ENCODE peak calls at places on chromosomes 12 and 14, in four cellular contexts. One of them, this sample, is unnamed.
A peak's percentile ranks its signal among the peaks of the same experiment; 100 is the strongest.

GRCh38 chr12:100229036-100229635 is 28.5 kb downstream of the ACTR6 start:
- DNase-seq in fibroblast of lung: peak; percentile 5
- DNase-seq in lower leg skin: no peak
- DNase-seq in Calu3: peak; percentile 24
- DNase-seq in this sample: no peak

GRCh38 chr14:70886421-70887206 is 20.6 kb upstream of the PCNX1 start:
- DNase-seq in fibroblast of lung: no peak
- DNase-seq in lower leg skin: no peak
- DNase-seq in Calu3: no peak
- DNase-seq in this sample: no peak

GRCh38 chr12:98861232-98861631 is 216.1 kb downstream of the APAF1 start:
- DNase-seq in fibroblast of lung: no peak
- DNase-seq in lower leg skin: no peak
- DNase-seq in Calu3: no peak
- DNase-seq in this sample: no peak

GRCh38 chr12:2963760-2964292 is 4.6 kb downstream of the TEAD4 start:
- DNase-seq in fibroblast of lung: peak; percentile 53
- DNase-seq in lower leg skin: no peak
- DNase-seq in Calu3: no peak
- DNase-seq in this sample: no peak

GRCh38 chr14:69532561-69533335 is 41.9 kb downstream of the CCDC177 start:
- DNase-seq in fibroblast of lung: no peak
- DNase-seq in lower leg skin: no peak
- DNase-seq in Calu3: peak; percentile 16
- DNase-seq in this sample: no peak

GRCh38 chr12:2198088-2198501 is 145.3 kb downstream of the CACNA1C start:
- DNase-seq in fibroblast of lung: peak; percentile 91
- DNase-seq in lower leg skin: no peak
- DNase-seq in Calu3: peak; percentile 34
- DNase-seq in this sample: no peak

GRCh38 chr12:10214131-10214876 is 1.6 kb downstream of the GABARAPL1 start:
- DNase-seq in fibroblast of lung: peak; percentile 86
- DNase-seq in lower leg skin: no peak
- DNase-seq in Calu3: peak; percentile 11
- DNase-seq in this sample: no peak

GRCh38 chr12:110102255-110102654 is 21.9 kb upstream of the IFT81 start:
- DNase-seq in fibroblast of lung: peak; percentile 70
- DNase-seq in lower leg skin: no peak
- DNase-seq in Calu3: peak; percentile 53
- DNase-seq in this sample: no peak

GRCh38 chr12:117527480-117527857 is 166.0 kb upstream of the NOS1 start:
- DNase-seq in fibroblast of lung: no peak
- DNase-seq in lower leg skin: no peak
- DNase-seq in Calu3: no peak
- DNase-seq in this sample: no peak

GRCh38 chr14:81559385-81559784 is 25.7 kb upstream of the SEL1L start:
- DNase-seq in fibroblast of lung: no peak
- DNase-seq in lower leg skin: no peak
- DNase-seq in Calu3: no peak
- DNase-seq in this sample: no peak

GRCh38 chr14:100802766-100803693 is 22.9 kb upstream of the MEG3 start:
- DNase-seq in fibroblast of lung: no peak
- DNase-seq in lower leg skin: no peak
- DNase-seq in Calu3: no peak
- DNase-seq in this sample: no peak

GRCh38 chr14:81366884-81367283 is 33.2 kb downstream of the STON2 start:
- DNase-seq in fibroblast of lung: no peak
- DNase-seq in lower leg skin: no peak
- DNase-seq in Calu3: no peak
- DNase-seq in this sample: no peak

GRCh38 chr14:45679852-45680251 is 426.9 kb upstream of the MIS18BP1 start:
- DNase-seq in fibroblast of lung: peak; percentile 92
- DNase-seq in lower leg skin: no peak
- DNase-seq in Calu3: no peak
- DNase-seq in this sample: no peak

DNA sequence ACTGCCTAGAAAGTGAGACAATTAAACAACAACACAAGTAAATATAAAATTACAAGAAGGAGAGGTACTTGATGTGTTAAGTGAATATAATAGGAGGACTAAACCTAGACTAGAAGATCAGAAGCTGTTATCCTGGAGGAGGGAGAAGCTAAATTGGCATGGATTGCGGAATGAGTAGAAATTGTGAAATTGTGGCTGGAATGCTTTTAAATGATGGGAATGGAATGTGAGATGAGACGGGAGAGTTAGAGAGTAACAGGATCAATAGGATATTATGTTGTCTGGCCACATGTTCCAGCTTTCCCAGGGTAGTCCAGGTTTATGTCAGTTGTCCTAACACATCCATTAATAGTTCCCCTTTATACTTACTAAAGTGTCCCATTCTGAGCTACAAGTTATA is 44.0 kb upstream of the CPNE8 start:
- DNase-seq in fibroblast of lung: peak; percentile 34
- DNase-seq in lower leg skin: no peak
- DNase-seq in Calu3: no peak
- DNase-seq in this sample: no peak
- TF ChIP-seq CTCF in fibroblast of lung: no peak
- TF ChIP-seq CTCF in lower leg skin: no peak
- TF ChIP-seq CTCF in Calu3: no peak
- TF ChIP-seq CTCF in this sample: no peak

GRCh38 chr14:23284654-23285529 is 1.0 kb downstream of the HOMEZ start:
- DNase-seq in fibroblast of lung: peak; percentile 6
- DNase-seq in lower leg skin: no peak
- DNase-seq in Calu3: no peak
- DNase-seq in this sample: no peak

GRCh38 chr14:23285530-23286019 is 357 bp downstream of the HOMEZ start:
- DNase-seq in fibroblast of lung: no peak
- DNase-seq in lower leg skin: no peak
- DNase-seq in Calu3: no peak
- DNase-seq in this sample: no peak

GRCh38 chr14:23286904-23287479 is 1.1 kb upstream of the HOMEZ start:
- DNase-seq in fibroblast of lung: no peak
- DNase-seq in lower leg skin: no peak
- DNase-seq in Calu3: no peak
- DNase-seq in this sample: no peak

GRCh38 chr14:23281247-23281646 is 4.7 kb downstream of the HOMEZ start:
- DNase-seq in fibroblast of lung: no peak
- DNase-seq in lower leg skin: no peak
- DNase-seq in Calu3: no peak
- DNase-seq in this sample: no peak

GRCh38 chr14:23286020-23286903 is at the start of gene HOMEZ:
- DNase-seq in fibroblast of lung: peak; percentile 98
- DNase-seq in lower leg skin: peak; percentile 100
- DNase-seq in Calu3: peak; percentile 98
- DNase-seq in this sample: peak; percentile 99
- TF ChIP-seq CTCF in fibroblast of lung: no peak
- TF ChIP-seq CTCF in lower leg skin: peak; percentile 70
- TF ChIP-seq CTCF in Calu3: no peak
- TF ChIP-seq CTCF in this sample: peak; percentile 55

GRCh38 chr14:36518586-36519430 is 1.2 kb downstream of the NKX2-1 start:
- DNase-seq in fibroblast of lung: no peak
- DNase-seq in lower leg skin: no peak
- DNase-seq in Calu3: no peak
- DNase-seq in this sample: no peak

GRCh38 chr14:36522347-36522971 is 2.4 kb upstream of the NKX2-1 start:
- DNase-seq in fibroblast of lung: no peak
- DNase-seq in lower leg skin: no peak
- DNase-seq in Calu3: no peak
- DNase-seq in this sample: no peak

GRCh38 chr14:36521598-36522345 is 1.7 kb upstream of the NKX2-1 start:
- DNase-seq in fibroblast of lung: no peak
- DNase-seq in lower leg skin: no peak
- DNase-seq in Calu3: no peak
- DNase-seq in this sample: no peak

GRCh38 chr14:36519431-36520321 is at the start of gene NKX2-1:
- DNase-seq in fibroblast of lung: peak; percentile 58
- DNase-seq in lower leg skin: no peak
- DNase-seq in Calu3: peak; percentile 33
- DNase-seq in this sample: no peak

DNA sequence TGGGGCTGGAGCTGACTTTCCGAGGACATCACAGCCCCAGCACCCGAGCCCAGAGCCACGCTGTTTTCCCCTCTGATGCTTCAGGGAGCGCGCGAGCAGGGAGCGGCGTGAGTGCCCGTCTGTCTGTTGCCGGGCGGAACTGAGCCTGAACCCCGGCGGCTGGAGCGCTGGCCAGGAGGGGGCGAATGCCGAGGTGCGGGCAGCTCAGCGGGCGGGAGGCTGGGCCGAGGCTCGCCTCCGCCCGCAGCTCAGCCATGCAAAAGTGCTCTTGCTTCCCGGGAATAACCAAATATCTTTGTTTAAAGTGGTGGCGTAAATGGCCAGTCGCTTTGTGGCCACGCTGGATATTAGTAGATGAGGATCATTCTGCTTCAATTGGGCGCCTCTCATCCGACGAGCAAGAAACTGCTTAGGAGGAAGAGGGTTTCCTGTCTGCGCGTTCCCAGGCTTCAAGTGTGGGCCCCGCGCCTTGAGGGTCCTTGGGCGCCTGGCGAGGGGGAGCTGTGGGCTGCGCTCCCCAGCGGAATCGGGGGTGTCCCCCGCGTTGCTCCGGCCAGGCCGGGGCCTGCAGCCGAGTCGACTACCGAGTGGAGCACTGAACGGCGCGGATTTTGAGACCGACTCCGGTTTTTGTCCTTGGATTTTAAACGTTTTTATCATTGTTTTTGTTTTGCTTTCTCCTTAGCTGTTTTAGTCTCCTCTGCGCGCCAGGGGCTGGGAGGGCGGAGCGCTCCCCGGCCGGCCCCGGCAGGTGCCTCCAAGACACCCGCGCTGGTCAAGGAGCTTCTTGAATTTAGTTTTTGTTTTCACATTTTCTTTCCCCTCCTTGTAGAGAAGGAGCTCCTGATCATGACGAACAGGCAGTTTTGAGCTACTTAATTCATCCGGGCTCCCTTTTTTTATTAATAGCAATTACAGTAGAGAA is 831 bp upstream of the NKX2-1 start:
- DNase-seq in fibroblast of lung: no peak
- DNase-seq in lower leg skin: no peak
- DNase-seq in Calu3: peak; percentile 78
- DNase-seq in this sample: no peak
- TF ChIP-seq CTCF in fibroblast of lung: peak; percentile 14
- TF ChIP-seq CTCF in lower leg skin: no peak
- TF ChIP-seq CTCF in Calu3: peak; percentile 32
- TF ChIP-seq CTCF in this sample: peak; percentile 52

GRCh38 chr14:95817271-95817670 is 59.4 kb upstream of the TUNAR start:
- DNase-seq in fibroblast of lung: no peak
- DNase-seq in lower leg skin: peak; percentile 29
- DNase-seq in Calu3: no peak
- DNase-seq in this sample: no peak

GRCh38 chr14:95815226-95815690 is 61.4 kb upstream of the TUNAR start:
- DNase-seq in fibroblast of lung: no peak
- DNase-seq in lower leg skin: peak; percentile 64
- DNase-seq in Calu3: no peak
- DNase-seq in this sample: no peak

GRCh38 chr14:95818581-95818980 is 58.1 kb upstream of the TUNAR start:
- DNase-seq in fibroblast of lung: no peak
- DNase-seq in lower leg skin: peak; percentile 69
- DNase-seq in Calu3: no peak
- DNase-seq in this sample: no peak

GRCh38 chr14:95814363-95815225 is 62.0 kb upstream of the TUNAR start:
- DNase-seq in fibroblast of lung: no peak
- DNase-seq in lower leg skin: peak; percentile 40
- DNase-seq in Calu3: no peak
- DNase-seq in this sample: no peak

GRCh38 chr14:95816539-95816938 is 60.1 kb upstream of the TUNAR start:
- DNase-seq in fibroblast of lung: no peak
- DNase-seq in lower leg skin: peak; percentile 34
- DNase-seq in Calu3: no peak
- DNase-seq in this sample: no peak
- TF ChIP-seq CTCF in fibroblast of lung: no peak
- TF ChIP-seq CTCF in lower leg skin: no peak
- TF ChIP-seq CTCF in Calu3: no peak
- TF ChIP-seq CTCF in this sample: no peak

DNA sequence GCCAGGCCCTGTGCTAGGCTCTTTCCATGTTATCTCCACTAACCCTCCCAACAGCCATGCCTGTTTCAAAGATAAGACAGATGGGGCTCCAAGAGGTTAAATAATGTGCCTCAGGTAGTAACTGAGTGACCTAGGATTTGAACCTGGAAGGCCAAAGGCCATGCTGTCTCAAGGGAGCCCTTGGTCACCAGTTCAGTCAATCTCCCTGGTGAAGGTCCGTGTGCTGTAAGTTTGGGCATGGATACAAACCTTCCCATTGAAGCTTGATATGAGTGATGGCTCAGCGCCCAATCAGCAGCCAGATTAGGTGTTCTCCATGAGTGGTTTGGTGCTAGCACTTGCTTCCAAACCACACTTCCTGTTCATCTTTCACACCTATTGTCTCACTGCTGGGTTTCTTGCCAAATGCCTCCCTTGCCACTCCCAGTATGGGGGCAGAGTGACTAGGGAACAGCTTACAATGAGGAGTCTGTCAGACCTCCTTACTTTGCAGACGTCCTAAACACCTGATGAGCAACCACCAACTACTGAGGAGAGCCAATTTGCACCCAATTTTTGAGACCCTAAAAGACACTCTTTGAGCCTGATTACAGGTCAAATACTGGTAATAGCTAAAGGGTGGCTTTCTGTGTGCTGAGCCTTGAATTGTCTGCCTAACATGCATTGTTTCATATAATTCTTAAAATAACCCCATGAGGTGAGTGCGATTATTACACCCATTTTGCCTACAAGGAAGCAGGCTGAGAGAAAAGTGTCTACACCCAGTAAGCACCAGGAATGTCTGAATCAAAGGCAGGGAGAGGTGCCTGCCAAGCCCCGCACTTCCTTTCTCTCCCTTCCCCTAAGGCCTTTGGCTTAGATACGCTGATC is 48.5 kb upstream of the FOS start:
- DNase-seq in fibroblast of lung: peak; percentile 79
- DNase-seq in lower leg skin: no peak
- DNase-seq in Calu3: peak; percentile 68
- DNase-seq in this sample: no peak
- TF ChIP-seq CTCF in fibroblast of lung: no peak
- TF ChIP-seq CTCF in lower leg skin: no peak
- TF ChIP-seq CTCF in Calu3: peak; percentile 33
- TF ChIP-seq CTCF in this sample: peak; percentile 55

GRCh38 chr14:59509101-59509500 is 24.8 kb downstream of the JKAMP start:
- DNase-seq in fibroblast of lung: no peak
- DNase-seq in lower leg skin: no peak
- DNase-seq in Calu3: no peak
- DNase-seq in this sample: no peak

GRCh38 chr14:59507752-59508103 is 23.4 kb downstream of the JKAMP start:
- DNase-seq in fibroblast of lung: no peak
- DNase-seq in lower leg skin: no peak
- DNase-seq in Calu3: no peak
- DNase-seq in this sample: no peak

GRCh38 chr14:59510001-59510400 is 25.7 kb downstream of the JKAMP start:
- DNase-seq in fibroblast of lung: peak; percentile 26
- DNase-seq in lower leg skin: no peak
- DNase-seq in Calu3: no peak
- DNase-seq in this sample: no peak

GRCh38 chr14:59510957-59511356 is 26.6 kb downstream of the JKAMP start:
- DNase-seq in fibroblast of lung: no peak
- DNase-seq in lower leg skin: no peak
- DNase-seq in Calu3: no peak
- DNase-seq in this sample: no peak

GRCh38 chr14:59511916-59512530 is 27.7 kb downstream of the JKAMP start:
- DNase-seq in fibroblast of lung: no peak
- DNase-seq in lower leg skin: no peak
- DNase-seq in Calu3: peak; percentile 24
- DNase-seq in this sample: no peak
- TF ChIP-seq CTCF in fibroblast of lung: peak; percentile 54
- TF ChIP-seq CTCF in lower leg skin: no peak
- TF ChIP-seq CTCF in Calu3: no peak
- TF ChIP-seq CTCF in this sample: peak; percentile 67

GRCh38 chr14:48333221-48333910 is 658.0 kb upstream of the MDGA2 start:
- DNase-seq in fibroblast of lung: peak; percentile 56
- DNase-seq in lower leg skin: no peak
- DNase-seq in Calu3: no peak
- DNase-seq in this sample: no peak
- TF ChIP-seq CTCF in fibroblast of lung: no peak
- TF ChIP-seq CTCF in lower leg skin: no peak
- TF ChIP-seq CTCF in Calu3: no peak
- TF ChIP-seq CTCF in this sample: no peak

This sample was measured in chondrocyte.